ENCODE peak calls at places on chromosomes 6 and 20, in four cellular contexts. E is esophagus muscularis mucosa; P is activated CD4-positive, alpha-beta T cell treated with anti-CD3 and anti-CD28 coated beads, Interleukin-2, amount 50 U/mL, for 48 hours; J is OCI-LY7. L is an unnamed sample.

GRCh38 chr20:4811661-4812181 is 90.0 kb downstream of the PRND start:
- DNase-seq in J (peak), P (peak), E (no peak), L (no peak)

GRCh38 chr20:10179574-10180298 is 38.9 kb upstream of the SNAP25 start:
- DNase-seq in J (no peak), P (no peak), E (no peak), L (no peak)

GRCh38 chr6:67663105-67663895 is 971.8 kb upstream of the ADGRB3 start:
- DNase-seq in J (no peak), P (no peak), E (no peak), L (no peak)

GRCh38 chr6:158978752-158979151 is 21.2 kb downstream of the RSPH3 start:
- DNase-seq in J (no peak), E (no peak), P (no peak), L (peak)

GRCh38 chr20:38418509-38419204 is 16.5 kb downstream of the SNHG17 start:
- DNase-seq in J (no peak), E (no peak), P (no peak), L (peak)

GRCh38 chr6:114989279-114989964 is 646.6 kb upstream of the HS3ST5 start:
- DNase-seq in J (no peak), E (no peak), P (no peak), L (no peak)

GRCh38 chr6:25137497-25137896 is 141.7 kb upstream of the CARMIL1 start:
- DNase-seq in P (no peak), E (no peak), J (peak), L (no peak)

GRCh38 chr6:33167374-33168148 is 24.7 kb downstream of the COL11A2 start:
- DNase-seq in J (no peak), P (no peak), E (no peak), L (no peak)

GRCh38 chr20:19540401-19540800 is 217.7 kb upstream of the RIN2 start:
- DNase-seq in E (no peak), P (peak), J (no peak), L (peak)

GRCh38 chr6:111857674-111858337 is 15.4 kb downstream of the FYN start:
- DNase-seq in J (no peak), P (no peak), E (peak), L (no peak)

GRCh38 chr6:127178746-127179145 is 60.3 kb downstream of the RSPO3 start:
- DNase-seq in E (no peak), J (no peak), P (no peak), L (peak)

GRCh38 chr6:25157183-25157582 is 122.0 kb upstream of the CARMIL1 start:
- DNase-seq in E (no peak), J (no peak), P (no peak), L (no peak)

GRCh38 chr6:38806271-38806670 is 91.2 kb downstream of the DNAH8 start:
- DNase-seq in P (no peak), J (no peak), E (no peak), L (no peak)

GRCh38 chr6:135722679-135723078 is 128.8 kb upstream of the PDE7B start:
- DNase-seq in E (no peak), J (no peak), P (no peak), L (peak)

GRCh38 chr6:12113190-12113578 is 101.1 kb downstream of the HIVEP1 start:
- DNase-seq in P (peak), E (no peak), J (no peak), L (peak)

GRCh38 chr20:35120012-35120701 is 27.0 kb downstream of the EDEM2 start:
- DNase-seq in P (no peak), E (no peak), J (no peak), L (peak)

GRCh38 chr6:35496851-35497570 is at the start of gene TEAD3:
- DNase-seq in J (peak), P (peak), E (no peak), L (peak)

GRCh38 chr6:123094768-123095167 is 98.7 kb downstream of the CLVS2 start:
- DNase-seq in J (no peak), P (no peak), E (no peak), L (no peak)

GRCh38 chr6:56843476-56844349 is 111.2 kb upstream of the BEND6 start:
- DNase-seq in E (no peak), J (peak), P (peak), L (peak)

GRCh38 chr6:89051725-89052124 is 28.8 kb upstream of the PNRC1 start:
- DNase-seq in J (no peak), E (no peak), P (no peak), L (no peak)

GRCh38 chr6:14441371-14441781 is 323.8 kb downstream of the CD83 start:
- DNase-seq in E (no peak), P (no peak), J (no peak), L (peak)

GRCh38 chr6:155328539-155329459 is 14.5 kb upstream of the TFB1M start:
- DNase-seq in E (no peak), P (no peak), J (no peak), L (no peak)

GRCh38 chr20:1469306-1469905 is 2.8 kb upstream of the NSFL1C start:
- DNase-seq in P (no peak), E (peak), J (no peak), L (no peak)

GRCh38 chr6:72956272-72956671 is 269.0 kb downstream of the KHDC1L start:
- DNase-seq in J (no peak), E (no peak), P (no peak), L (no peak)

GRCh38 chr6:23655502-23655901 is 470.5 kb upstream of the NRSN1 start:
- DNase-seq in E (no peak), J (no peak), P (no peak), L (peak)

GRCh38 chr6:138571585-138572199 is 72.4 kb upstream of the NHSL1 start:
- DNase-seq in J (no peak), P (no peak), E (no peak), L (no peak)

GRCh38 chr20:24275946-24276705 is 193.3 kb upstream of the SYNDIG1 start:
- DNase-seq in P (no peak), J (no peak), E (no peak), L (no peak)

GRCh38 chr20:36310215-36310981 is 4.3 kb downstream of the DLGAP4 start:
- DNase-seq in E (no peak), J (no peak), P (no peak), L (no peak)

GRCh38 chr6:114144887-114145851 is 174.2 kb upstream of the HDAC2 start:
- DNase-seq in J (no peak), P (no peak), E (no peak), L (peak)

GRCh38 chr6:90468080-90468479 is 118.8 kb downstream of the MAP3K7 start:
- DNase-seq in P (peak), J (no peak), E (no peak), L (no peak)

GRCh38 chr20:39225978-39226377 is 263.8 kb downstream of the DHX35 start:
- DNase-seq in E (no peak), P (no peak), J (no peak), L (no peak)

GRCh38 chr20:57902478-57902877 is 192.7 kb upstream of the PMEPA1 start:
- DNase-seq in E (no peak), P (no peak), J (no peak), L (peak)

GRCh38 chr6:43702522-43703440 is 15.2 kb upstream of the MRPS18A start:
- DNase-seq in J (peak), P (peak), E (peak), L (peak)

GRCh38 chr20:37243937-37244571 is 17.6 kb downstream of the GHRH start:
- DNase-seq in J (no peak), P (no peak), E (no peak), L (no peak)

GRCh38 chr20:54525906-54526596 is 50.7 kb downstream of the DOK5 start:
- DNase-seq in E (no peak), J (no peak), P (no peak), L (no peak)

GRCh38 chr6:15062311-15063252 is 183.3 kb upstream of the JARID2 start:
- DNase-seq in P (no peak), E (no peak), J (no peak), L (peak)

GRCh38 chr6:44043036-44043478 is 84.2 kb downstream of the MRPL14 start:
- DNase-seq in J (no peak), P (no peak), E (no peak), L (peak)

GRCh38 chr6:108570518-108570917 is 9.8 kb downstream of the FOXO3 start:
- DNase-seq in E (no peak), J (no peak), P (no peak), L (no peak)